ENCODE peak calls at places on chromosomes 16 and 17, in nine cellular contexts. Y, V, Z, H, D, M, W, O and Q are unnamed samples.

GRCh38 chr16:68995011-68995504 is 110.4 kb upstream of the HAS3 start:
- DNase-seq in O (no peak), H (no peak), V (no peak), W (peak), Y (peak), Z (peak), M (peak), D (peak), Q (peak)

GRCh38 chr16:89563639-89564392 is 3.3 kb downstream of the RPL13 start:
- DNase-seq in Y (no peak), H (no peak), M (no peak), D (no peak), Z (no peak), O (no peak), W (peak), V (no peak), Q (no peak)

GRCh38 chr16:68065716-68066305 is 19.4 kb upstream of the NFATC3 start:
- DNase-seq in V (no peak), W (no peak), Y (no peak), O (no peak), D (no peak), H (peak), M (no peak), Z (no peak), Q (peak)

GRCh38 chr16:23509763-23510153 is 536 bp downstream of the GGA2 start:
- DNase-seq in D (peak), Y (peak), M (no peak), W (peak), Z (peak), O (peak), V (no peak), H (peak), Q (peak)

GRCh38 chr17:81354944-81355327 is 40.3 kb upstream of the BAHCC1 start:
- DNase-seq in Y (no peak), D (peak), H (no peak), O (peak), W (no peak), Z (no peak), M (no peak), V (no peak), Q (no peak)

GRCh38 chr17:55383771-55384679 is 37.6 kb downstream of the MMD start:
- DNase-seq in Y (no peak), V (no peak), D (no peak), M (no peak), O (no peak), Z (no peak), H (no peak), W (no peak), Q (no peak)

GRCh38 chr17:74192950-74193781 is 10.3 kb upstream of the RPL38 start:
- DNase-seq in H (peak), D (peak), Y (no peak), M (no peak), O (peak), W (peak), Z (no peak), V (no peak), Q (no peak)

GRCh38 chr17:76492989-76493501 is 8.2 kb downstream of the RHBDF2 start:
- DNase-seq in Y (no peak), W (no peak), M (no peak), V (peak), H (peak), D (peak), Z (no peak), O (peak), Q (peak)

GRCh38 chr16:58329147-58329546 is 34.3 kb upstream of the PRSS54 start:
- DNase-seq in Y (no peak), H (peak), O (no peak), D (peak), M (no peak), Z (no peak), V (no peak), W (no peak), Q (peak)

GRCh38 chr16:72999541-73000019 is 48.3 kb downstream of the ZFHX3 start:
- DNase-seq in M (no peak), Y (no peak), Z (no peak), W (no peak), H (no peak), O (no peak), V (no peak), D (no peak), Q (no peak)

GRCh38 chr16:62913333-62913732 is 877.1 kb upstream of the CDH8 start:
- DNase-seq in V (no peak), W (no peak), M (no peak), D (no peak), Z (no peak), Y (no peak), H (no peak), O (no peak), Q (no peak)

GRCh38 chr16:78375055-78375679 is 275.7 kb downstream of the WWOX start:
- DNase-seq in V (no peak), W (no peak), H (peak), Y (no peak), D (no peak), M (no peak), Z (no peak), O (no peak), Q (no peak)